ENCODE peak calls at places on chromosomes 12 and 14, in four cellular contexts. O, X, S and T are unnamed samples.

GRCh38 chr12:49776413-49776812 is 35.1 kb downstream of the TMBIM6 start:
- DNase-seq in S (peak; percentile 53), O (peak; percentile 78), X (peak; percentile 74), T (peak; percentile 93)

GRCh38 chr14:49483266-49483665 is 102.9 kb downstream of the RPS29 start:
- DNase-seq in S (no peak), O (no peak), X (no peak), T (no peak)

GRCh38 chr14:90870950-90871604 is 54.8 kb upstream of the TTC7B start:
- DNase-seq in X (no peak), O (no peak), S (no peak), T (no peak)

GRCh38 chr14:97878206-97878605 is 1081.0 kb downstream of the VRK1 start:
- DNase-seq in X (no peak), S (no peak), O (no peak), T (no peak)

GRCh38 chr12:41277019-41277770 is 89.1 kb downstream of the PDZRN4 start:
- DNase-seq in S (no peak), X (peak; percentile 2), O (no peak), T (peak; percentile 87)

GRCh38 chr12:55072093-55072492 is 52.3 kb downstream of the NEUROD4 start:
- DNase-seq in O (peak; percentile 63), S (no peak), X (peak; percentile 79), T (peak; percentile 91)

GRCh38 chr14:75578786-75579781 is 664 bp downstream of the FLVCR2 start:
- DNase-seq in S (no peak), O (peak; percentile 35), X (no peak), T (no peak)

GRCh38 chr12:30953257-30953656 is 26.7 kb downstream of the TSPAN11 start:
- DNase-seq in O (no peak), S (no peak), X (no peak), T (no peak)

GRCh38 chr14:103093856-103094405 is 594 bp upstream of the EXOC3L4 start:
- DNase-seq in S (no peak), O (peak; percentile 26), X (no peak), T (no peak)

GRCh38 chr12:22284871-22285270 is 49.6 kb downstream of the ST8SIA1 start:
- DNase-seq in X (no peak), S (no peak), O (no peak), T (no peak)

GRCh38 chr14:94690486-94690885 is 78.3 kb downstream of the SERPINA3 start:
- DNase-seq in S (no peak), X (no peak), O (no peak), T (no peak)

GRCh38 chr14:32623300-32624093 is 294.4 kb downstream of the AKAP6 start:
- DNase-seq in S (no peak), X (no peak), O (no peak), T (no peak)

GRCh38 chr14:105356927-105357326 is 41.4 kb upstream of the TEX22 start:
- DNase-seq in O (no peak), S (no peak), X (no peak), T (no peak)

GRCh38 chr12:75933136-75933535 is 98.4 kb downstream of the PHLDA1 start:
- DNase-seq in X (no peak), S (no peak), O (no peak), T (no peak)

GRCh38 chr12:12721251-12721689 is 4.1 kb downstream of the CDKN1B start:
- DNase-seq in X (no peak), S (no peak), O (no peak), T (no peak)

GRCh38 chr14:39426605-39427004 is 5.6 kb downstream of the FBXO33 start:
- DNase-seq in X (no peak), S (no peak), O (no peak), T (peak; percentile 83)

GRCh38 chr12:712172-712863 is 40.1 kb upstream of the WNK1 start:
- DNase-seq in O (no peak), S (no peak), X (no peak), T (no peak)

GRCh38 chr14:89617471-89618291 is 200.6 kb upstream of the FOXN3 start:
- DNase-seq in S (no peak), X (peak; percentile 34), O (peak; percentile 43), T (peak; percentile 57)